ENCODE peak calls at places on chromosome 16, in nine cellular contexts. T is fibroblast of lung; Q is stimulated activated CD8-positive, alpha-beta memory T cell treated with anti-CD3 and anti-CD28 coated beads, Interleukin-15, amount 100 ng/mL, for 1 hour; E is NCI-H1694; Z is activated CD4-positive, alpha-beta T cell treated with anti-CD3 and anti-CD28 coated beads for 24 hours; H is tibial artery; K is posterior cingulate gyrus; F is mesothelial cell of epicardium; G is adipocyte. B is an unnamed sample.

GRCh38 chr16:58421529-58421928 is 29.3 kb downstream of the GINS3 start:
- DNase-seq in Z (no peak), G (no peak), E (no peak), T (no peak), H (no peak), K (no peak), F (no peak), Q (no peak), B (no peak)

GRCh38 chr16:74726736-74727135 is 26.1 kb upstream of the MLKL start:
- DNase-seq in G (no peak), F (no peak), T (no peak), Z (peak), K (no peak), Q (no peak), E (peak), H (no peak), B (no peak)

GRCh38 chr16:75105306-75106061 is 11.1 kb downstream of the LDHD start:
- DNase-seq in K (no peak), E (no peak), Q (no peak), Z (no peak), H (no peak), T (peak), F (no peak), G (peak), B (peak)

GRCh38 chr16:67593701-67594100 is 31.4 kb downstream of the CTCF start:
- DNase-seq in Z (no peak), H (no peak), T (no peak), E (no peak), Q (no peak), F (no peak), G (no peak), K (no peak), B (no peak)

GRCh38 chr16:12546918-12547607 is 256.6 kb downstream of the CPPED1 start:
- DNase-seq in T (no peak), H (no peak), K (no peak), Q (no peak), F (no peak), E (no peak), Z (no peak), G (no peak), B (no peak)

GRCh38 chr16:58628845-58629680 is 563 bp downstream of the CNOT1 start:
- DNase-seq in Q (peak), E (no peak), H (peak), K (no peak), Z (peak), T (peak), F (peak), G (peak), B (peak)

GRCh38 chr16:66740533-66740932 is 10.9 kb downstream of the DYNC1LI2 start:
- DNase-seq in K (no peak), H (no peak), F (no peak), G (peak), Q (no peak), E (no peak), Z (no peak), T (peak), B (no peak)

GRCh38 chr16:50550035-50550434 is 1.8 kb downstream of the NKD1 start:
- DNase-seq in T (no peak), G (no peak), Z (no peak), K (no peak), F (no peak), H (peak), E (no peak), Q (no peak), B (no peak)

GRCh38 chr16:78822509-78822908 is 723.1 kb downstream of the WWOX start:
- DNase-seq in K (no peak), E (no peak), T (no peak), F (no peak), Q (no peak), Z (no peak), H (no peak), G (no peak), B (no peak)

GRCh38 chr16:30896203-30896889 is at the start of gene CTF1:
- DNase-seq in E (no peak), Q (no peak), T (peak), H (peak), F (peak), Z (no peak), G (peak), K (no peak), B (peak)

GRCh38 chr16:5874899-5875298 is 777.3 kb upstream of the EEF2KMT start:
- DNase-seq in T (no peak), E (no peak), Q (no peak), K (no peak), Z (no peak), F (no peak), H (no peak), G (no peak), B (no peak)

GRCh38 chr16:89009343-89010209 is 32.6 kb upstream of the CBFA2T3 start:
- DNase-seq in G (peak), Z (no peak), F (no peak), E (no peak), K (no peak), Q (no peak), H (peak), T (no peak), B (no peak)

GRCh38 chr16:82761236-82761635 is 134.5 kb downstream of the CDH13 start:
- DNase-seq in Q (no peak), E (no peak), F (no peak), Z (no peak), G (peak), K (no peak), T (peak), H (peak), B (peak)

GRCh38 chr16:29862383-29862883 is 593 bp downstream of the CDIPT start:
- DNase-seq in H (no peak), E (no peak), K (no peak), Z (no peak), G (peak), Q (no peak), F (no peak), T (no peak), B (no peak)

GRCh38 chr16:87140211-87141200 is 176.7 kb downstream of the C16orf95 start:
- DNase-seq in T (no peak), H (peak), K (no peak), E (no peak), G (no peak), Z (no peak), F (no peak), Q (no peak), B (no peak)

GRCh38 chr16:79431923-79432322 is 168.6 kb downstream of the MAF start:
- DNase-seq in T (no peak), K (no peak), Q (no peak), E (no peak), H (no peak), F (no peak), G (no peak), Z (no peak), B (no peak)

GRCh38 chr16:10597184-10597583 is 16.8 kb upstream of the EMP2 start:
- DNase-seq in G (no peak), T (no peak), Q (no peak), E (no peak), F (no peak), K (no peak), Z (no peak), H (no peak), B (no peak)

GRCh38 chr16:66197668-66198278 is 168.7 kb upstream of the CDH5 start:
- DNase-seq in F (no peak), Q (no peak), E (no peak), K (no peak), Z (no peak), H (no peak), G (no peak), T (no peak), B (no peak)

GRCh38 chr16:66267287-66268137 is 99.0 kb upstream of the CDH5 start:
- DNase-seq in H (no peak), Q (no peak), Z (no peak), T (no peak), E (no peak), K (no peak), G (no peak), F (no peak), B (no peak)

GRCh38 chr16:89712476-89712805 is 8.3 kb downstream of the VPS9D1 start:
- DNase-seq in Z (no peak), E (no peak), T (peak), G (no peak), Q (no peak), H (no peak), F (no peak), K (no peak), B (no peak)

GRCh38 chr16:20740007-20740883 is 1.4 kb downstream of the THUMPD1 start:
- DNase-seq in G (peak), Z (no peak), E (no peak), K (no peak), H (no peak), F (no peak), T (no peak), Q (no peak), B (no peak)